ENCODE peak calls at places on chromosomes 7 and 10, in seven cellular contexts. L, M, I, Y, D, T and F are unnamed samples.

GRCh38 chr7:88758355-88759215 is 915 bp upstream of the ZNF804B start:
- DNase-seq in T (peak), D (peak), Y (peak), M (no peak), I (no peak), L (no peak), F (no peak)

GRCh38 chr7:100247152-100247757 is 27.5 kb downstream of the PVRIG start:
- DNase-seq in L (peak), M (peak), Y (no peak), I (no peak), D (no peak), T (no peak), F (peak)

GRCh38 chr10:119782981-119783664 is 57.3 kb downstream of the INPP5F start:
- DNase-seq in M (no peak), L (no peak), I (no peak), T (no peak), D (no peak), Y (no peak), F (no peak)

GRCh38 chr7:121429803-121430202 is 33.7 kb upstream of the FAM3C start:
- DNase-seq in D (no peak), Y (no peak), M (no peak), I (no peak), L (no peak), T (no peak), F (no peak)

GRCh38 chr10:133261726-133262325 is 14.8 kb downstream of the ADAM8 start:
- DNase-seq in L (no peak), M (peak), T (peak), I (no peak), D (peak), Y (peak), F (peak)

GRCh38 chr10:79346388-79347225 is 662 bp upstream of the PPIF start:
- DNase-seq in M (no peak), I (no peak), D (no peak), L (no peak), Y (peak), T (peak), F (no peak)

GRCh38 chr7:39749717-39750116 is 126.3 kb downstream of the RALA start:
- DNase-seq in I (no peak), D (no peak), L (no peak), T (no peak), M (no peak), Y (no peak), F (no peak)

GRCh38 chr10:121598261-121599249 is at the start of gene FGFR2:
- DNase-seq in I (peak), M (peak), L (peak), T (peak), Y (peak), D (peak), F (peak)

GRCh38 chr7:122304604-122304975 is at the start of gene FEZF1:
- DNase-seq in Y (no peak), T (no peak), I (no peak), L (no peak), D (no peak), M (peak), F (no peak)

GRCh38 chr10:62805139-62806092 is 896 bp downstream of the ADO start:
- DNase-seq in T (no peak), I (no peak), D (peak), Y (peak), M (peak), L (no peak), F (peak)

GRCh38 chr10:100828744-100829102 is 83.3 kb downstream of the PAX2 start:
- DNase-seq in I (no peak), T (no peak), Y (no peak), D (no peak), L (no peak), M (no peak), F (no peak)

GRCh38 chr7:86733783-86734182 is 90.1 kb downstream of the GRM3 start:
- DNase-seq in T (no peak), Y (no peak), L (no peak), D (no peak), M (no peak), I (peak), F (no peak)

GRCh38 chr10:78371118-78371517 is 337.5 kb downstream of the RPS24 start:
- DNase-seq in I (no peak), Y (no peak), L (no peak), T (peak), M (no peak), D (no peak), F (no peak)

GRCh38 chr7:69430502-69431145 is 167.7 kb upstream of the AUTS2 start:
- DNase-seq in I (no peak), L (no peak), M (no peak), Y (no peak), D (peak), T (peak), F (peak)

GRCh38 chr10:26621889-26622681 is 75.4 kb upstream of the PDSS1 start:
- DNase-seq in Y (peak), T (peak), D (peak), L (no peak), M (no peak), I (no peak), F (peak)

GRCh38 chr7:157601530-157601929 is 264.7 kb downstream of the DNAJB6 start:
- DNase-seq in T (no peak), I (no peak), Y (peak), M (no peak), D (no peak), L (no peak), F (no peak)

GRCh38 chr7:157684596-157685429 is 348.0 kb downstream of the DNAJB6 start:
- DNase-seq in T (no peak), M (no peak), D (no peak), L (no peak), I (no peak), Y (peak), F (no peak)

GRCh38 chr10:132239126-132240031 is 52.6 kb downstream of the DPYSL4 start:
- DNase-seq in D (peak), Y (no peak), I (no peak), M (peak), L (no peak), T (no peak), F (no peak)

GRCh38 chr10:43802988-43803696 is 154.5 kb upstream of the ZNF32 start:
- DNase-seq in D (no peak), Y (no peak), L (no peak), I (no peak), T (no peak), M (no peak), F (no peak)

GRCh38 chr10:90723416-90724068 is 134.3 kb downstream of the HTR7 start:
- DNase-seq in D (no peak), T (no peak), M (no peak), I (peak), L (no peak), Y (no peak), F (no peak)

GRCh38 chr7:13050703-13051102 is 363.3 kb downstream of the ARL4A start:
- DNase-seq in D (no peak), I (no peak), T (no peak), L (peak), M (peak), Y (no peak), F (no peak)

GRCh38 chr10:22758862-22759261 is 44.5 kb upstream of the PIP4K2A start:
- DNase-seq in L (no peak), M (no peak), Y (no peak), D (no peak), I (no peak), T (no peak), F (no peak)

GRCh38 chr7:47044620-47045019 is 537.3 kb downstream of the TNS3 start:
- DNase-seq in T (no peak), Y (no peak), D (no peak), M (no peak), I (no peak), L (no peak), F (no peak)

GRCh38 chr10:101002456-101002855 is 2.8 kb downstream of the LZTS2 start:
- DNase-seq in D (no peak), I (no peak), L (no peak), T (no peak), Y (no peak), M (no peak), F (no peak)

GRCh38 chr7:127813991-127814556 is 162.1 kb downstream of the SND1 start:
- DNase-seq in M (peak), I (no peak), L (no peak), T (no peak), D (no peak), Y (no peak), F (no peak)

GRCh38 chr7:2701406-2701805 is 13.4 kb downstream of the AMZ1 start:
- DNase-seq in I (no peak), T (no peak), M (no peak), Y (no peak), L (no peak), D (no peak), F (no peak)

GRCh38 chr10:5502903-5503835 is 3.8 kb upstream of the CALML5 start:
- DNase-seq in L (no peak), I (no peak), T (no peak), Y (no peak), M (no peak), D (no peak), F (peak)

GRCh38 chr10:128884061-128884425 is 583.0 kb upstream of the MGMT start:
- DNase-seq in M (no peak), I (no peak), D (no peak), T (no peak), L (no peak), Y (no peak), F (no peak)

GRCh38 chr7:35987016-35987415 is 166.0 kb upstream of the EEPD1 start:
- DNase-seq in D (no peak), I (no peak), L (no peak), M (no peak), T (no peak), Y (no peak), F (no peak)

GRCh38 chr7:16754869-16755317 is 1.3 kb downstream of the TSPAN13 start:
- DNase-seq in T (no peak), D (no peak), M (peak), I (no peak), L (no peak), Y (no peak), F (no peak)

GRCh38 chr7:45021604-45022296 is 21.7 kb downstream of the CCM2 start:
- DNase-seq in D (no peak), T (no peak), L (peak), M (peak), Y (no peak), I (no peak), F (no peak)

GRCh38 chr10:91517394-91517793 is 107.2 kb downstream of the HECTD2 start:
- DNase-seq in L (no peak), Y (no peak), T (no peak), I (no peak), M (no peak), D (no peak), F (no peak)

GRCh38 chr10:84424731-84425165 is 96.4 kb downstream of the CCSER2 start:
- DNase-seq in D (peak), I (peak), Y (peak), L (peak), M (peak), T (peak), F (peak)

GRCh38 chr7:129829677-129830631 is 122.8 kb downstream of the UBE2H start:
- DNase-seq in L (no peak), Y (no peak), D (no peak), I (peak), T (peak), M (peak), F (peak)

GRCh38 chr10:26489081-26489480 is 50.9 kb downstream of the APBB1IP start:
- DNase-seq in D (no peak), L (no peak), Y (no peak), I (no peak), M (peak), T (no peak), F (no peak)

DNA sequence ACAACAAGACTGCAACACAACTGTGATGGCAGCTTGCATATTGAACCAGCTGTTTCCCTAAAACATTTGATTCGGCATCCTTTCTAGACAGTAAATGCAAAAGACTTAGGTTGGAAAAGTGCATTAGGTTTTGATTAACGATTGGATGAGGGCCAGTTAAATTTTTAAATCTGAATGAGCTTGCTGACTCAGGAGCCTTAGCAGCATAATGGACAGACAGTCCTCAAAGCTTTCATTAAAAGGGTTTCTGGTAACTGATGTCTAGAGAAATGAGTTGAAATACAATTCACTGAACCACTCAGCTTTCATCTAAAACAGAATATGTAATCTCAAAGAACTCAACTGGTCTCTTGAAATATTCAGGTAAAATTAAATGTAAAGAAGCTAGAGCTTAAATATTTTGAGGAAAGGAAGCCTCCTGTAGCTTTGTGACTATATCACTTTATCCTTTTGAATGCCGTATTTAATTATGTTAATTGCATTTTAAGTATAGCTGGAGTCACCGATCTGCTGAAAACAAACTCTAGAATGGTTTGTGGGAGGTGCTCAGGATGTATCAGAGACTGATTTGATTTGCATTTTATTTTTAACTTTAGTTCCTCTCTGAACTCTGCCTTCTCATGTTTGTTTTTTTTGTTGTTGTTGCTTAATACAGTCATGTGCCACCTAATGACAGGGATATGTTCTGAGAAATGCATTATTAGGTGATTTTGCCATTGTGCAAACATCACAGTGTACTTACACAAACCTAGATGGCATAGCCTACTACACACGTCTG is 29.3 kb upstream of the ATRNL1 start:
- DNase-seq in Y (no peak), L (no peak), I (no peak), D (no peak), T (no peak), M (no peak), F (no peak)
- H3K4me3 ChIP-seq in Y (no peak), L (no peak), I (no peak), D (no peak), T (no peak), M (no peak), F (no peak)

DNA sequence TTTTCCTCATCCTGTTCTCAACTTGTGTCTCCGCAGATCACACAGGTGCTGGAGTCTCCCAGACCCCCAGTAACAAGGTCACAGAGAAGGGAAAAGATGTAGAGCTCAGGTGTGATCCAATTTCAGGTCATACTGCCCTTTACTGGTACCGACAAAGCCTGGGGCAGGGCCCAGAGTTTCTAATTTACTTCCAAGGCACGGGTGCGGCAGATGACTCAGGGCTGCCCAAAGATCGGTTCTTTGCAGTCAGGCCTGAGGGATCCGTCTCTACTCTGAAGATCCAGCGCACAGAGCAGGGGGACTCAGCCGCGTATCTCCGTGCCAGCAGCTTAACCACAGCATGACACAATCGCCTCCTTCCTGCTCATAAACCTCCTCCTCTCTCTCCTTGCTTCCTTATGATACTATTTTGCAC is 126.7 kb upstream of the PRSS58 start:
- DNase-seq in I (peak), Y (no peak), D (no peak), L (peak), T (no peak), M (peak), F (no peak)
- H3K4me3 ChIP-seq in I (peak), Y (no peak), D (no peak), L (no peak), T (no peak), M (no peak), F (no peak)

GRCh38 chr10:32332299-32332750 is 14.6 kb downstream of the EPC1 start:
- DNase-seq in T (no peak), I (peak), M (peak), D (no peak), L (no peak), Y (no peak), F (no peak)
- H3K4me3 ChIP-seq in T (no peak), I (no peak), M (no peak), D (no peak), L (no peak), Y (no peak), F (no peak)

GRCh38 chr7:106182904-106183303 is 70.8 kb upstream of the SYPL1 start:
- DNase-seq in T (no peak), L (no peak), I (no peak), M (no peak), Y (no peak), D (no peak), F (no peak)
- H3K4me3 ChIP-seq in T (no peak), L (no peak), I (no peak), M (no peak), Y (no peak), D (no peak), F (no peak)

GRCh38 chr7:28989596-28989980 is 31.5 kb upstream of the TRIL start:
- DNase-seq in Y (no peak), L (no peak), I (no peak), M (no peak), D (no peak), T (no peak), F (no peak)

GRCh38 chr7:28986723-28987122 is 28.6 kb upstream of the TRIL start:
- DNase-seq in M (peak), D (no peak), T (no peak), Y (no peak), L (peak), I (no peak), F (no peak)

GRCh38 chr7:28988818-28989595 is 30.9 kb upstream of the TRIL start:
- DNase-seq in D (peak), Y (no peak), T (peak), I (no peak), M (peak), L (peak), F (peak)

GRCh38 chr7:28986028-28986427 is 27.9 kb upstream of the TRIL start:
- DNase-seq in Y (peak), I (no peak), T (no peak), D (no peak), M (no peak), L (no peak), F (no peak)

GRCh38 chr7:28988091-28988490 is 30.0 kb upstream of the TRIL start:
- DNase-seq in T (no peak), I (no peak), D (no peak), Y (no peak), M (peak), L (peak), F (no peak)
- H3K4me3 ChIP-seq in T (no peak), I (no peak), D (no peak), Y (no peak), M (no peak), L (no peak), F (no peak)

DNA sequence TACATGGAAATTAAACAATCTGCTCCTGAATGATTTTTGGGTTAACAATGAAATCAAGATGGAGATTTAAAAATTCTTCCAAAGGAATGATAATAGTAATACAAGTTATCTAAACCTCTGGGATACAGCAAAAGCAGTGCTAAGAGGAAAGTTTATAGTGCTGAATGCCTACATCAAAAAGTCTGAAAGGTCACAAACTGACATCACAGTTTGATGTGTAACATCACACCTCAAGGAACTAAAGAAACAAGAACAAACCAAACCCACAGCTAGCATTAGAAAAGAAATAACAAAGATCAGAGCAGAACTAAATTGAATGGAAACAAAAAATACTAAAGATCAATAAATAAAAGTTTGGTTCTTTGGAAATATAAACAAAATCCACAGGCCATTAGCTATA is 17.4 kb downstream of the ZFAND4 start:
- DNase-seq in T (no peak), Y (no peak), L (no peak), M (no peak), I (no peak), D (no peak), F (no peak)
- H3K4me3 ChIP-seq in T (no peak), Y (no peak), L (no peak), M (no peak), I (no peak), D (no peak), F (no peak)

GRCh38 chr10:69317175-69318086 is 39.1 kb downstream of the HK1 start:
- DNase-seq in M (no peak), T (no peak), D (no peak), L (no peak), I (no peak), Y (no peak), F (no peak)
- H3K4me3 ChIP-seq in M (peak), T (peak), D (peak), L (peak), I (peak), Y (peak), F (peak)